ENCODE peak calls at places on chromosomes 2 and 18, in seven cellular contexts. G is glutamatergic neuron; A is NCI-H1930; U is stimulated activated naive B cell treated with anti-CD40 and anti-IgM and Interleukin-4, amounts not matched to agents 10 μg/mL and 1 μg/mL and 100 μg/mL, for 72 hours; N is NCI-H460; P is ovary; C is activated CD4-positive, CD25-positive, alpha-beta regulatory T cell treated with anti-CD3 and anti-CD28 coated beads, Interleukin-2, amount 50 U/mL, for 72 hours. Q is an unnamed sample.

GRCh38 chr2:96734899-96735585 is 4.8 kb downstream of the LMAN2L start:
- DNase-seq in G (no peak), A (no peak), U (no peak), N (no peak), P (peak; percentile 58), C (no peak), Q (no peak)

GRCh38 chr2:61670591-61671503 is 132.7 kb upstream of the XPO1 start:
- DNase-seq in G (no peak), A (no peak), U (peak; percentile 6), N (peak; percentile 47), P (no peak), C (no peak), Q (peak; percentile 46)

GRCh38 chr18:56568986-56569385 is 69.4 kb downstream of the TXNL1 start:
- DNase-seq in G (no peak), A (no peak), U (no peak), N (no peak), P (no peak), C (no peak), Q (no peak)

GRCh38 chr2:221529177-221529942 is 42.7 kb downstream of the EPHA4 start:
- DNase-seq in G (no peak), A (no peak), U (no peak), N (no peak), P (no peak), C (no peak), Q (no peak)

GRCh38 chr18:42654561-42654960 is 460.9 kb downstream of the RIT2 start:
- DNase-seq in G (no peak), A (no peak), U (no peak), N (no peak), P (no peak), C (no peak), Q (no peak)

GRCh38 chr2:190678444-190679162 is 29.7 kb downstream of the NAB1 start:
- DNase-seq in G (no peak), A (no peak), U (peak; percentile 38), N (no peak), P (no peak), C (no peak), Q (peak; percentile 86)

GRCh38 chr18:24395049-24395780 is 2.4 kb downstream of the OSBPL1A start:
- DNase-seq in G (no peak), A (no peak), U (no peak), N (peak; percentile 11), P (no peak), C (no peak), Q (no peak)

GRCh38 chr18:79954791-79955190 is 3.3 kb upstream of the SLC66A2 start:
- DNase-seq in G (no peak), A (no peak), U (no peak), N (no peak), P (peak; percentile 12), C (peak; percentile 0), Q (no peak)

Q was measured in GM12878.